ENCODE peak calls at places on chromosomes 2 and 18, in five cellular contexts. H is HCT116; A is CD4-positive, CD25-positive, alpha-beta regulatory T cell; Q is fibroblast of lung; K is cardiac muscle cell. T is an unnamed sample. For H3K36me3, the result is how much of the 10 kb centered on the place peaks cover.

GRCh38 chr2:86337235-86338099 is at the start of gene REEP1:
- DNase-seq in H (no peak), A (no peak), Q (peak), K (peak), T (peak)

GRCh38 chr2:23390152-23390551 is 5.2 kb downstream of the KLHL29 start:
- DNase-seq in H (no peak), A (no peak), Q (peak), K (no peak), T (no peak)

GRCh38 chr2:109460553-109461324 is 153.0 kb downstream of the SEPTIN10 start:
- DNase-seq in H (no peak), A (no peak), Q (peak), K (no peak), T (no peak)

GRCh38 chr2:32990556-32990955 is 43.8 kb downstream of the LTBP1 start:
- DNase-seq in H (no peak), A (no peak), Q (no peak), K (no peak), T (no peak)

GRCh38 chr18:50190236-50190635 is 4.7 kb downstream of the MYO5B start:
- DNase-seq in H (no peak), A (no peak), Q (peak), K (no peak), T (no peak)

GRCh38 chr2:39448169-39448502 is 11.1 kb upstream of the MAP4K3 start:
- DNase-seq in H (no peak), A (no peak), Q (no peak), K (no peak), T (no peak)

GRCh38 chr2:201129044-201129505 is 13.1 kb downstream of the CFLAR start:
- DNase-seq in H (no peak), A (no peak), Q (peak), K (peak), T (no peak)

GRCh38 chr2:46364797-46365457 is 67.7 kb downstream of the EPAS1 start:
- DNase-seq in H (peak), A (peak), Q (peak), K (peak), T (peak)

GRCh38 chr2:120486946-120487345 is 141.0 kb downstream of the INHBB start:
- DNase-seq in H (no peak), A (no peak), Q (no peak), K (no peak), T (no peak)

GRCh38 chr18:63374520-63374919 is 7.5 kb upstream of the KDSR start:
- DNase-seq in H (no peak), A (no peak), Q (peak), K (peak), T (no peak)

GRCh38 chr18:8480506-8481328 is 128.5 kb upstream of the RAB12 start:
- DNase-seq in H (peak), A (no peak), Q (peak), K (peak), T (no peak)

GRCh38 chr18:55900380-55900779 is 312.4 kb upstream of the TCF4 start:
- DNase-seq in H (no peak), A (no peak), Q (peak), K (peak), T (no peak)

GRCh38 chr2:20573611-20574422 is 77.1 kb downstream of the HS1BP3 start:
- DNase-seq in H (no peak), A (no peak), Q (peak), K (peak), T (no peak)

GRCh38 chr2:191166111-191166755 is 15.4 kb upstream of the STAT4 start:
- DNase-seq in H (no peak), A (no peak), Q (peak), K (peak), T (no peak)

GRCh38 chr2:154452906-154453493 is 245.5 kb upstream of the KCNJ3 start:
- DNase-seq in H (peak), A (no peak), Q (no peak), K (peak), T (no peak)

GRCh38 chr2:160652236-160652635 is 158.6 kb upstream of the RBMS1 start:
- DNase-seq in H (no peak), A (no peak), Q (peak), K (peak), T (no peak)

GRCh38 chr18:70194227-70194890 is 11.1 kb downstream of the RTTN start:
- DNase-seq in H (no peak), A (no peak), Q (no peak), K (no peak), T (no peak)

GRCh38 chr2:230434677-230435324 is 18.8 kb downstream of the SP100 start:
- DNase-seq in H (no peak), A (no peak), Q (no peak), K (no peak), T (no peak)

DNA sequence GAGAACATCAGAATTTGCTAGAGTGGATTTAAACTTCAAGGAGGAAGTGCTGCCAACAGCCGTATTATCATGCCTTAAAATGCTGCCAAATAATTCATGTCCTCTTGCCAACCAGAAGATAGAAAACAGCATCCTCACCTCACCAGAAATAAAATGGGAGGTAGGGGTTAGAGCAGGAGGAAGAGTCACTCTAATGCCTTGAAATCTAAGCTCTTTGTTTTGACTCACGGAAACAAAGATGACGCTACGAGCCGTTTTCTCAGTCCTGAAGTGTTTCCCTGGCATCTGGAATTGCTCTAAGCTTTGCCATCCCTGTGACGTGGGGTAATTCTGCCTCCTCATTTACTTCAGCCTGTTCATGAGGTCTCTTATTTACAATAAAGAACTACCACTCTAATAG is 97.0 kb downstream of the PRPF40A start:
- DNase-seq in H (no peak), A (no peak), Q (no peak), K (no peak), T (no peak)
- H3K36me3 ChIP-seq in H (under half), A (under half), Q (under half), K (under half), T (under half)

DNA sequence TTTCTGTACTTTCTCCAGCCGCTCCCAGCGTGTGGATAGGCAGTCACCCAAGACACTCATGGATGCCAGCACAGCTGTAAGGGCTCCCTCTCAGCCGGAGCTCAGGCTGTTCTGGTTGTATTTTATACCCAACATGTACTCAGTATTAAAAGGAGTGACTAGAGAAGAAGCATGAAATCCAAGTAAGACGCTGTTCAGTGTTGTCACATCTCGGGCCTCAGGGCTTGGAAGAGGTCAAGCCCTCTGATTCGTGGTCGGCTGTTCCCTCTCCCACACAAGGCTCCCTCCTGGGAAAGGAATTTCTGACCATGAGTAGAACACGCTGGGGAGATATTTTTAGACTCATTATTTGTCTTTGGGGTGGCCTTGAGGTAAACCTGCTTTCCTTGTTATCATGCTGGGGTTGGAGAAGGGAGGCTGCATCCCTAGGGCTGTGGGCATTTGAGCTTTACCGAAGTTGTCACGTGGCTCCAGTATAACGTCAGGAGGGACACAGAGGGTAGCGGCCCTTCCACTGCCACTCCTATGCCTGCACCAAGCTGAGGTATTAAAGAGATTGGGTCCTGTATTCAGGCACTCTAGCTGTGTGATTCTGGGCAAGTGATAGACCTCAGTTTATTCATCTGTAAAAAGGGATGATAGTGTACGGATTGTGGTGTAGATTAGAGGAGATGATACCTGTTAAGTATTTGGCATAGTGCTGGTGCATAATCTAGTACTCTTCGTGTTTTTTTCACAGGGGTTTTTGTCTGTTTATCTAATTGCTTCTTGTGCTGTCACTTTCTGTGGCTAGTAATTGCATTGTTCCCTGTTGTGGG is 34.1 kb downstream of the HK2 start:
- DNase-seq in H (no peak), A (no peak), Q (peak), K (peak), T (no peak)
- H3K36me3 ChIP-seq in H (under half), A (under half), Q (under half), K (under half), T (under half)

GRCh38 chr2:26281226-26281625 is 36.5 kb downstream of the HADHB start:
- DNase-seq in H (no peak), A (no peak), Q (no peak), K (no peak), T (no peak)
- H3K36me3 ChIP-seq in H (under half), A (half or more), Q (under half), K (half or more), T (under half)

DNA sequence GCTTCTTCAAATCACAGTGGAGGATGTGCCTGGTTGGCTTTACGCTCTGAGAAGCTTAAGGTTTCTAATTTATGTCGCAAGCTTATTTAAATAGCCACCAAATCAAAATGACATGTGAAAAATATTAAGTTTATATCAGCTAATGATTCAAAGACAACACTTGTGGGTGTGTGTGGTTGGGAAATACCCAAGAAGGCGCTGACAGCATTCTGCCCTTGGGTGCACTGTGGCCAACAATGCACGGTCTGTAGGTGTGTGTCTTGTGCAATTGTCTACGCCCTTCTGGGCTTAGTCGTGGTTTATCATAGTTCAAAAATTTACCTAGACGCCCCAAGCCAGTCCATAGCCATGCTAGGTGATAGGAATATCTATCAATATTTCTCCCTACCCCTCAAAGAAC is 60.9 kb downstream of the KCTD1 start:
- DNase-seq in H (no peak), A (no peak), Q (peak), K (peak), T (no peak)
- H3K36me3 ChIP-seq in H (under half), A (under half), Q (under half), K (under half), T (under half)

GRCh38 chr2:216113572-216113971 is 4.4 kb downstream of the XRCC5 start:
- DNase-seq in H (no peak), A (no peak), Q (no peak), K (no peak), T (no peak)
- H3K36me3 ChIP-seq in H (under half), A (half or more), Q (under half), K (under half), T (under half)

GRCh38 chr2:218407717-218408116 is 8.0 kb downstream of the CTDSP1 start:
- DNase-seq in H (no peak), A (no peak), Q (no peak), K (no peak), T (no peak)
- H3K36me3 ChIP-seq in H (under half), A (under half), Q (under half), K (under half), T (under half)

T was measured in heart right ventricle.